ENCODE peak calls at places on chromosome 10, in six cellular contexts. C is heart left ventricle; U is CD8-positive, alpha-beta T cell; Z is neural progenitor cell; Q is HCT116; J is AG10803. F is an unnamed sample.
A peak's percentile ranks its signal among the peaks of the same experiment; 100 is the strongest.

GRCh38 chr10:31321396-31321941 is 2.5 kb downstream of the ZEB1 start:
- DNase-seq in Z (peak; percentile 11), U (peak; percentile 2), Q (no peak), C (no peak), J (no peak), F (peak; percentile 48)

GRCh38 chr10:86970152-86970886 is 2.0 kb downstream of the ADIRF start:
- DNase-seq in U (no peak), Q (peak; percentile 62), J (peak; percentile 75), C (peak; percentile 90), Z (peak; percentile 66), F (no peak)

GRCh38 chr10:71068811-71069411 is 143.5 kb upstream of the UNC5B start:
- DNase-seq in J (peak; percentile 45), U (no peak), C (peak; percentile 83), Q (no peak), Z (peak; percentile 44), F (peak; percentile 6)

GRCh38 chr10:12164085-12164484 is 31.6 kb downstream of the NUDT5 start:
- DNase-seq in C (no peak), Q (no peak), U (no peak), J (no peak), Z (no peak), F (no peak)

GRCh38 chr10:122220736-122221135 is 50.4 kb upstream of the BTBD16 start:
- DNase-seq in J (no peak), C (no peak), Q (no peak), Z (no peak), U (no peak), F (no peak)

GRCh38 chr10:92470026-92470425 is 103.9 kb downstream of the IDE start:
- DNase-seq in U (no peak), Q (no peak), C (no peak), J (no peak), Z (no peak), F (no peak)

GRCh38 chr10:5603091-5603847 is 63.1 kb downstream of the ASB13 start:
- DNase-seq in Z (no peak), U (no peak), C (peak; percentile 11), J (no peak), Q (no peak), F (no peak)

GRCh38 chr10:92208736-92209135 is 82.1 kb downstream of the CPEB3 start:
- DNase-seq in U (no peak), Z (no peak), Q (no peak), C (no peak), J (peak; percentile 18), F (no peak)

GRCh38 chr10:114970515-114970914 is 32.5 kb downstream of the TRUB1 start:
- DNase-seq in Z (peak; percentile 23), Q (no peak), C (no peak), U (no peak), J (no peak), F (peak; percentile 15)

GRCh38 chr10:132366499-132366898 is 30.5 kb upstream of the PWWP2B start:
- DNase-seq in U (no peak), C (no peak), Q (no peak), J (no peak), Z (no peak), F (no peak)

GRCh38 chr10:43238462-43238861 is 28.4 kb downstream of the RASGEF1A start:
- DNase-seq in Q (no peak), U (no peak), Z (no peak), J (no peak), C (no peak), F (no peak)

GRCh38 chr10:13808556-13809391 is 222.0 kb downstream of the PRPF18 start:
- DNase-seq in U (no peak), Z (no peak), J (no peak), Q (no peak), C (no peak), F (peak; percentile 28)

DNA sequence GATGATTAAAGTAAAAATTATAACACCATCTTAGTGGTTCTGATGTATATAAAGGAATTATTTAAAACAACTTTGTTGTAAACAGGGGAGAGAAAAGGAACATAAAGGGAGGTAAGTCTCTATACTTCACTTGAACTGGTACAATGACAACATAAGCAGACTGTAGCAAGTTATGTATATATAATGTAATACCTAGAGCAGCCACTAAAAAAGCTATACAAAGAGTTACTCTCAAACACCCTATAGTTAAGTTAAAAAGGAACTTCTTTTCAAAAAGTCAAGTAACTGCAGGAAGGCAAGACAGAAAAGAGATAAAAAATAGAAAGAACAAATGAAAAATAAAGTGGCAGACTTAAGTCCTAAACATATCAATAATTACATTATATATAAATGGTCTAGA is 82.3 kb downstream of the ZNF503 start:
- DNase-seq in C (no peak), U (no peak), J (no peak), Q (no peak), Z (no peak), F (no peak)
- TF ChIP-seq CTCF in C (no peak), U (no peak), J (no peak), Q (peak; percentile 21), Z (no peak), F (no peak)

GRCh38 chr10:124296121-124296812 is 122.5 kb downstream of the OAT start:
- DNase-seq in U (no peak), Z (no peak), C (no peak), Q (no peak), J (peak; percentile 69), F (no peak)
- TF ChIP-seq CTCF in U (no peak), Z (no peak), C (no peak), Q (peak; percentile 20), J (peak; percentile 25), F (no peak)

DNA sequence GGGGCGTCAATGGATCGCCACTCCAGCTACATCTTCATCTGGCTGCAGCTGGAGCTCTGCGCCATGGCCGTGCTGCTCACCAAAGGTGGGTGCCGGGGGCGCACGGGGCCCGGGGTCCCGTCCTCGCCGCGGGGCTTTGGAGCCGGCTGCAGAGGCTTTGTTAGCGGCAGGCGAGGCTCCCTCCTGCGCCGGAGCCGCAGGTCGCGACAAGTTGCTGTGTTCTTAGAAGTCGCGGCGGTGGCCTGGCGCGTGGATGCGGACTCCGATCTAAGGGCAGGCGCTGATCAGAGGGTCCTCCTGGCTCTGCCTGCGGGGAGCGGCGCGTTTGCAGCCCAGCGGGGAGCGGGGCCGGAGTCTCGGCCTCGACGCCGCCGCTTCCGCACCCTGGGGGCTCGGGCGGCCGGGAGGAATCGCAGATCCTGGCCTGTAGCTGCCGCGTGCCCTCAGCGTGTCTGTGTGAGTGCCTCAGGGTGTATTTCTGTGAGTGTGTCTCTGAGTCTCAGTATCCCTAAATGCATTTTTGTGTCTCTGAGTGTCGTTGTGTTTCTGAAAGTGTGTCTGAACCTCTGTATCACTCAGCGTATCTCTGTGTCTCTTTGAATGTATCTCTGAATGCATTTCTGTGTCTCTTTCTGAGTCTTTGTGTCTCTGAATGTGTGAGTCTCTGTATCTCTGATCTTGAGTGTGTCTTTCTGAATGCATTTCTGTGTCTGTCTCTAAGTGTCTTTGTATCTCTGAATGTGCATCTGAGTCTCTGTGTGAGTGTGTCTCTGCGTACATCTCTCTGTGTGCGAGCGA is 767 bp downstream of the BAMBI start:
- DNase-seq in Q (no peak), C (peak; percentile 56), U (no peak), Z (peak; percentile 70), J (peak; percentile 20), F (peak; percentile 31)
- TF ChIP-seq CTCF in Q (no peak), C (no peak), U (no peak), Z (no peak), J (no peak), F (no peak)

DNA sequence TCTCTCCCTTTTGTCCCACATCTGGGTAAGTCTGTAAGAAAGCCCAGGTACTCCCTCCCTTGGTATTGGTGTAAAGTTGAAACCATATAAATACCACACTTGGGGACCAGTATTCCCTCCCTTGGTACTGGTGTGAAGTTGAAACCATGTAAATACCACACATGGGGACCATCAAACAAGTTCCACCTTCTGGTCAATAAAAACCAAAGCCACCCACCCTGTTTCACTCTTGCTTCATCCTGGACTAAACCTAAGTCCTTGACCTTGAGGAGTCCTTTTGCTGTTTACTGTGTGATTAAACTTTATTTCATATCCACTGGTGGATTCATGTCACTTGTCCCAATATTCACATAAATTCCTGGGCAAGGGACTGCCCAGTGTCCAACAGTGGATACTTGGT is 8.4 kb downstream of the P4HA1 start:
- DNase-seq in Q (no peak), Z (no peak), C (no peak), J (no peak), U (no peak), F (peak; percentile 10)
- TF ChIP-seq CTCF in Q (no peak), Z (no peak), C (no peak), J (no peak), U (no peak), F (no peak)

GRCh38 chr10:106185991-106186390 is 978.5 kb downstream of the SORCS1 start:
- DNase-seq in Z (no peak), C (no peak), J (peak; percentile 69), U (no peak), Q (no peak), F (peak; percentile 81)

DNA sequence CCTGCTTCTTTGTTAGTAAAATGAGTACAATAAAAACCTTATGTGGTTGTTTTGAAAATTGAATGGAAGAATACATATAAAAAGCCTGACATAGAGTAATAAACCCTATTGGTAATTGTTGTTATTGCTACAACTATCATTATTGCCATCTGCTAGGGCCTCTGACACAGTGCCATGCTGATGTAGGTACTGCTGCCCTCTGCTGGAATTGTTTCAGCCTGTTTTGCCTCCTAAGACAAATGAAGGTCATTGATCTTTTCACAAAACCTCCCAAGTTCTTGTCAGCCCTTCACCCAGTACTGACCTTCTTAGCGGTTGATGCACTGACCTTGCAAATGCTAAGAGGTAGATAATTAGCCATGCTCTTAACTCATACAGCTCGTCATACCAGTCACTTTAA is 975.3 kb downstream of the SORCS1 start:
- DNase-seq in Z (peak; percentile 66), U (no peak), Q (no peak), C (no peak), J (peak; percentile 32), F (peak; percentile 67)
- TF ChIP-seq CTCF in Z (peak; percentile 73), U (no peak), Q (peak; percentile 42), C (peak; percentile 8), J (peak; percentile 56), F (peak; percentile 69)

F was measured in choroid plexus epithelial cell.